ENCODE peak calls at places on chromosomes 1 and 21, in four cellular contexts. U is ascending aorta, S is dorsolateral prefrontal cortex, J is uterus. I is an unnamed sample.

GRCh38 chr1:96918406-96918805 is 196.8 kb downstream of the PTBP2 start:
- DNase-seq in U (no peak), S (no peak), J (no peak), I (no peak)

GRCh38 chr1:218312509-218312908 is 27.4 kb downstream of the RRP15 start:
- DNase-seq in U (no peak), S (no peak), J (no peak), I (no peak)

GRCh38 chr1:57036896-57037295 is 71.1 kb upstream of the C8B start:
- DNase-seq in U (no peak), S (no peak), J (no peak), I (no peak)

GRCh38 chr21:36169465-36170128 is 13.0 kb downstream of the DOP1B start:
- DNase-seq in U (no peak), S (peak; percentile 59), J (no peak), I (no peak)

GRCh38 chr1:226972931-226973330 is 32.8 kb downstream of the COQ8A start:
- DNase-seq in U (no peak), S (no peak), J (no peak), I (no peak)

GRCh38 chr21:29436143-29436542 is 137.4 kb downstream of the BACH1 start:
- DNase-seq in U (no peak), S (no peak), J (no peak), I (no peak)

GRCh38 chr1:116911166-116911553 is 1.4 kb downstream of the PTGFRN start:
- DNase-seq in U (peak; percentile 59), S (no peak), J (peak; percentile 22), I (no peak)

GRCh38 chr1:87641996-87642395 is 313.3 kb downstream of the LMO4 start:
- DNase-seq in U (no peak), S (no peak), J (no peak), I (no peak)

GRCh38 chr1:53066941-53067738 is 5.1 kb downstream of the PODN start:
- DNase-seq in U (peak; percentile 60), S (peak; percentile 20), J (peak; percentile 25), I (no peak)

GRCh38 chr1:232767381-232768074 is 37.7 kb upstream of the MAP10 start:
- DNase-seq in U (peak; percentile 76), S (no peak), J (peak; percentile 71), I (no peak)

GRCh38 chr1:21302747-21303715 is 12.8 kb upstream of the ECE1 start:
- DNase-seq in U (no peak), S (no peak), J (no peak), I (no peak)

GRCh38 chr1:205301220-205301821 is 20.2 kb downstream of the NUAK2 start:
- DNase-seq in U (no peak), S (no peak), J (peak; percentile 71), I (peak; percentile 10)

GRCh38 chr1:167644551-167644950 is 14.5 kb downstream of the RCSD1 start:
- DNase-seq in U (no peak), S (no peak), J (no peak), I (no peak)

GRCh38 chr1:44609412-44609767 is 64.9 kb downstream of the TMEM53 start:
- DNase-seq in U (peak; percentile 68), S (peak; percentile 53), J (peak; percentile 72), I (no peak)

GRCh38 chr1:243495442-243496172 is 239.8 kb downstream of the SDCCAG8 start:
- DNase-seq in U (no peak), S (no peak), J (no peak), I (no peak)

GRCh38 chr1:165898837-165899236 is 71.4 kb downstream of the UCK2 start:
- DNase-seq in U (peak; percentile 91), S (no peak), J (peak; percentile 36), I (no peak)

GRCh38 chr1:33758698-33759097 is 105.2 kb upstream of the HMGB4 start:
- DNase-seq in U (peak; percentile 73), S (no peak), J (no peak), I (no peak)

GRCh38 chr1:56516539-56517252 is 62.7 kb downstream of the PLPP3 start:
- DNase-seq in U (no peak), S (no peak), J (no peak), I (no peak)

GRCh38 chr1:195202271-195202670 is 1406.0 kb downstream of the KCNT2 start:
- DNase-seq in U (no peak), S (no peak), J (no peak), I (no peak)

GRCh38 chr1:35171579-35171978 is 21.4 kb downstream of the SFPQ start:
- DNase-seq in U (no peak), S (no peak), J (no peak), I (no peak)

GRCh38 chr1:30751830-30752650 is 5.5 kb downstream of the LAPTM5 start:
- DNase-seq in U (no peak), S (no peak), J (no peak), I (no peak)

GRCh38 chr1:239240736-239241135 is 145.6 kb upstream of the CHRM3 start:
- DNase-seq in U (no peak), S (no peak), J (no peak), I (no peak)

GRCh38 chr21:46028547-46029200 is 47.1 kb downstream of the COL6A1 start:
- DNase-seq in U (no peak), S (no peak), J (peak; percentile 60), I (no peak)

GRCh38 chr1:201696217-201696761 is 132.7 kb upstream of the IPO9 start:
- DNase-seq in U (peak; percentile 91), S (peak; percentile 83), J (peak; percentile 94), I (peak; percentile 46)

GRCh38 chr1:10507111-10507879 is 32.5 kb downstream of the PEX14 start:
- DNase-seq in U (peak; percentile 84), S (peak; percentile 67), J (peak; percentile 37), I (peak; percentile 33)

GRCh38 chr1:42430751-42431150 is 25.1 kb downstream of the ZMYND12 start:
- DNase-seq in U (no peak), S (no peak), J (no peak), I (no peak)

GRCh38 chr1:9592510-9593075 is 3.9 kb downstream of the TMEM201 start:
- DNase-seq in U (peak; percentile 45), S (no peak), J (no peak), I (no peak)

GRCh38 chr1:115929846-115930245 is 46.5 kb upstream of the SLC22A15 start:
- DNase-seq in U (no peak), S (no peak), J (no peak), I (no peak)

GRCh38 chr1:179883739-179884138 is 1.7 kb downstream of the TOR1AIP1 start:
- DNase-seq in U (no peak), S (no peak), J (no peak), I (no peak)

DNA sequence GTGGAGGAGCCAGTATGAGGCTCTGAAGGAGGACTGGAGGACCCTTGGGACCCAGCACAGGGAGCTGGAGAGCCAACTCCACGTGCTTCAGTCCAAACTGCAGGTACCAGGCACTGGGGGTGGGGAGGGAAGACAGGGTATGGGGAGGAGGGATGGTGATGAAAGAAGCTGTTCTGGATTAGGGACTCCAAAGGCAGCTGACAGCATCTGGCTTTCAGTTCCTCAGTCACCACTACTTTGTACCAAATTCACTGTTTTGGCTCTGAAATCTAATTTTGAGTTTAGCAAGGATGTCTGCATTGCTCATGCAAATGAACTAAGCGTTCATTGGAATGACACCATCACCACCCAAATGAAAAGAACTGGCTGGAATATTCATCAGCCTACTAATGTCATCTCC is 8.7 kb downstream of the C1orf74 start:
- DNase-seq in U (no peak), S (no peak), J (no peak), I (no peak)
- H3K27ac ChIP-seq in U (no peak overlapping the region), S (no peak overlapping the region), J (no peak overlapping the region), I (no peak overlapping the region)

GRCh38 chr1:17561561-17561985 is 22.1 kb downstream of the ARHGEF10L start:
- DNase-seq in U (peak; percentile 92), S (no peak), J (peak; percentile 55), I (no peak)

GRCh38 chr1:17564458-17565393 is 25.2 kb downstream of the ARHGEF10L start:
- DNase-seq in U (peak; percentile 85), S (no peak), J (no peak), I (no peak)

GRCh38 chr1:17565551-17565971 is 26.1 kb downstream of the ARHGEF10L start:
- DNase-seq in U (no peak), S (no peak), J (no peak), I (no peak)

GRCh38 chr1:17562375-17562774 is 22.9 kb downstream of the ARHGEF10L start:
- DNase-seq in U (no peak), S (no peak), J (no peak), I (no peak)

GRCh38 chr1:17563494-17564281 is 24.2 kb downstream of the ARHGEF10L start:
- DNase-seq in U (peak; percentile 89), S (no peak), J (no peak), I (no peak)
- H3K27ac ChIP-seq in U (peak overlapping the region; percentile 98), S (no peak overlapping the region), J (peak overlapping the region; percentile 92), I (peak overlapping the region; percentile 74)

GRCh38 chr1:156813750-156814570 is 2.7 kb downstream of the SH2D2A start:
- DNase-seq in U (peak; percentile 76), S (peak; percentile 41), J (peak; percentile 70), I (peak; percentile 15)
- H3K27ac ChIP-seq in U (no peak overlapping the region), S (no peak overlapping the region), J (peak overlapping the region; percentile 72), I (no peak overlapping the region)

DNA sequence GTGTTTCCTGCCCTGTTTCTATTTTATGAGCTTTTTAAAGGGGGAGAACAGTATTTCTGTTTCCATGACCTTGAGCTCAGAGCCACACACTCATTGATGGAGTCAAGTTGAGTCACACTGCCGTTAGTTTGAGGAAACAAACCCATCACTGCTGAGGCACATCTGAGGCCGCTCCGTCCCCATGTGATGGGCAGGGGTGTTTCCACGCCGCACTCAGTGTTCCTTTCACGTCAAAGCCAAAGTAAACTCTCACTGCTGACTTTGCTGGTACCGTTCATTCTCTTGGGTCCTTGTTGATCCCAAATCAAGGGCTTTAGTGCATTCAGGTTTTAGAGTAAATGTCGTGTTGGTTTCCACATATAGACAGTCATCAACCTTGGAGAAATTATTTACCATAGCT is 48.8 kb downstream of the PKNOX1 start:
- DNase-seq in U (no peak), S (no peak), J (no peak), I (no peak)
- H3K27ac ChIP-seq in U (no peak overlapping the region), S (no peak overlapping the region), J (no peak overlapping the region), I (no peak overlapping the region)

DNA sequence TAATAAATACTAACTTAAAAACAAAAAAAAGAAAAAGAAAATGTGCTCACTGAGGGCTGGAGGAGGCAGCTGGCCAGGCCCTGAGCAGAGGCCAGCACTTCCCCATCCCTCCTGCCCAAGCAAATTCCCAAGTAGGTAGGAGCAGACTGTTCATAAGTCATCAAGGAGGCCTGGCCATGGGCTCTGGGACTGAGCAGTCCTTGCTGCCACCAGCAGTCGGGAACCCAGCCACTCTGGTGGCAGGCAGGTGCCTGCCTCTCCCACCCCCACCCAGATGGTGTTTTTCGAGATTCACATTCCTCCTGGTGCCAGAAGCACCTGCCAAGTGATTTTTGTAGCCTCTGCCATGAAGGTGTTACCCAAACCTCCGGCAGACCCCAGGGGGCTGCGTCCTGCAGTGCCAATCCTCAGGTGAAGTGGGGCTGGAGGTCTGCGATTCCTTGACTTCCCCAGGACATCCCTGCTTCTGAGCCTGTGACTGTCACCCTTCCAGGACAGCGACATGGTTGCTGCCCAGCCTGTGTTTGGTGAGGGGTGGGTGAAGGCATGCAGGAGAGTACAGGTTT is 204.2 kb upstream of the TMEM51 start:
- DNase-seq in U (no peak), S (no peak), J (no peak), I (no peak)
- H3K27ac ChIP-seq in U (peak overlapping the region; percentile 93), S (no peak overlapping the region), J (no peak overlapping the region), I (no peak overlapping the region)

GRCh38 chr1:6353948-6354658 is 39.5 kb downstream of the ACOT7 start:
- DNase-seq in U (no peak), S (no peak), J (no peak), I (no peak)
- H3K27ac ChIP-seq in U (peak overlapping the region; percentile 41), S (no peak overlapping the region), J (no peak overlapping the region), I (no peak overlapping the region)

GRCh38 chr1:59011663-59012062 is 227.8 kb upstream of the JUN start:
- DNase-seq in U (no peak), S (no peak), J (no peak), I (no peak)
- H3K27ac ChIP-seq in U (no peak overlapping the region), S (no peak overlapping the region), J (peak overlapping the region; percentile 87), I (no peak overlapping the region)